ENCODE peak calls at places on chromosomes 1 and 21, in nine cellular contexts. One of them, this sample, is unnamed.

GRCh38 chr1:206797534-206798383 is 25.5 kb upstream of the IL10 start:
- DNase-seq in T follicular helper cell: no peak
- DNase-seq in HT1080: peak; percentile 15
- DNase-seq in HuH-7.5: peak; percentile 15
- DNase-seq in nephron progenitor cell: peak; percentile 21
- DNase-seq in ACHN: peak; percentile 21
- DNase-seq in ovary: no peak
- DNase-seq in DMS153: no peak
- DNase-seq in skeletal muscle cell: no peak
- DNase-seq in this sample: no peak

GRCh38 chr21:40331182-40331581 is 463.9 kb downstream of the PCP4 start:
- DNase-seq in T follicular helper cell: no peak
- DNase-seq in HT1080: no peak
- DNase-seq in HuH-7.5: no peak
- DNase-seq in nephron progenitor cell: no peak
- DNase-seq in ACHN: no peak
- DNase-seq in ovary: no peak
- DNase-seq in DMS153: no peak
- DNase-seq in skeletal muscle cell: no peak
- DNase-seq in this sample: no peak

GRCh38 chr1:184160236-184160635 is 108.7 kb downstream of the TSEN15 start:
- DNase-seq in T follicular helper cell: no peak
- DNase-seq in HT1080: peak; percentile 66
- DNase-seq in HuH-7.5: no peak
- DNase-seq in nephron progenitor cell: no peak
- DNase-seq in ACHN: no peak
- DNase-seq in ovary: no peak
- DNase-seq in DMS153: no peak
- DNase-seq in skeletal muscle cell: no peak
- DNase-seq in this sample: no peak

GRCh38 chr1:66253330-66253921 is 280.5 kb upstream of the SGIP1 start:
- DNase-seq in T follicular helper cell: no peak
- DNase-seq in HT1080: peak; percentile 82
- DNase-seq in HuH-7.5: peak; percentile 9
- DNase-seq in nephron progenitor cell: no peak
- DNase-seq in ACHN: peak; percentile 65
- DNase-seq in ovary: no peak
- DNase-seq in DMS153: peak; percentile 60
- DNase-seq in skeletal muscle cell: no peak
- DNase-seq in this sample: no peak

GRCh38 chr1:9625761-9626160 is 25.8 kb upstream of the PIK3CD start:
- DNase-seq in T follicular helper cell: no peak
- DNase-seq in HT1080: no peak
- DNase-seq in HuH-7.5: no peak
- DNase-seq in nephron progenitor cell: no peak
- DNase-seq in ACHN: no peak
- DNase-seq in ovary: no peak
- DNase-seq in DMS153: no peak
- DNase-seq in skeletal muscle cell: no peak
- DNase-seq in this sample: no peak

GRCh38 chr1:26907071-26907922 is 6.5 kb downstream of the NR0B2 start:
- DNase-seq in T follicular helper cell: no peak
- DNase-seq in HT1080: peak; percentile 92
- DNase-seq in HuH-7.5: no peak
- DNase-seq in nephron progenitor cell: no peak
- DNase-seq in ACHN: peak; percentile 94
- DNase-seq in ovary: no peak
- DNase-seq in DMS153: no peak
- DNase-seq in skeletal muscle cell: peak; percentile 43
- DNase-seq in this sample: peak; percentile 50

GRCh38 chr1:189211742-189212141 is 1265.9 kb downstream of the BRINP3 start:
- DNase-seq in T follicular helper cell: no peak
- DNase-seq in HT1080: peak; percentile 37
- DNase-seq in HuH-7.5: no peak
- DNase-seq in nephron progenitor cell: no peak
- DNase-seq in ACHN: no peak
- DNase-seq in ovary: no peak
- DNase-seq in DMS153: no peak
- DNase-seq in skeletal muscle cell: peak; percentile 9
- DNase-seq in this sample: no peak

GRCh38 chr1:89532866-89533265 is 8.2 kb downstream of the LRRC8B start:
- DNase-seq in T follicular helper cell: no peak
- DNase-seq in HT1080: no peak
- DNase-seq in HuH-7.5: no peak
- DNase-seq in nephron progenitor cell: no peak
- DNase-seq in ACHN: no peak
- DNase-seq in ovary: no peak
- DNase-seq in DMS153: no peak
- DNase-seq in skeletal muscle cell: no peak
- DNase-seq in this sample: no peak

GRCh38 chr1:234782821-234783220 is 172.8 kb upstream of the IRF2BP2 start:
- DNase-seq in T follicular helper cell: no peak
- DNase-seq in HT1080: no peak
- DNase-seq in HuH-7.5: no peak
- DNase-seq in nephron progenitor cell: no peak
- DNase-seq in ACHN: no peak
- DNase-seq in ovary: no peak
- DNase-seq in DMS153: no peak
- DNase-seq in skeletal muscle cell: no peak
- DNase-seq in this sample: no peak

GRCh38 chr1:154944422-154945159 is 8.1 kb upstream of the PMVK start:
- DNase-seq in T follicular helper cell: no peak
- DNase-seq in HT1080: no peak
- DNase-seq in HuH-7.5: peak; percentile 60
- DNase-seq in nephron progenitor cell: no peak
- DNase-seq in ACHN: no peak
- DNase-seq in ovary: peak; percentile 30
- DNase-seq in DMS153: no peak
- DNase-seq in skeletal muscle cell: no peak
- DNase-seq in this sample: no peak

GRCh38 chr1:32273389-32274208 is 18.3 kb upstream of the HDAC1 start:
- DNase-seq in T follicular helper cell: peak; percentile 79
- DNase-seq in HT1080: peak; percentile 73
- DNase-seq in HuH-7.5: peak; percentile 39
- DNase-seq in nephron progenitor cell: no peak
- DNase-seq in ACHN: no peak
- DNase-seq in ovary: no peak
- DNase-seq in DMS153: peak; percentile 97
- DNase-seq in skeletal muscle cell: no peak
- DNase-seq in this sample: no peak

GRCh38 chr1:167499657-167500056 is 18.7 kb downstream of the CD247 start:
- DNase-seq in T follicular helper cell: no peak
- DNase-seq in HT1080: no peak
- DNase-seq in HuH-7.5: no peak
- DNase-seq in nephron progenitor cell: no peak
- DNase-seq in ACHN: no peak
- DNase-seq in ovary: no peak
- DNase-seq in DMS153: no peak
- DNase-seq in skeletal muscle cell: no peak
- DNase-seq in this sample: no peak

GRCh38 chr1:185938396-185938795 is 204.2 kb downstream of the HMCN1 start:
- DNase-seq in T follicular helper cell: no peak
- DNase-seq in HT1080: peak; percentile 23
- DNase-seq in HuH-7.5: no peak
- DNase-seq in nephron progenitor cell: no peak
- DNase-seq in ACHN: no peak
- DNase-seq in ovary: no peak
- DNase-seq in DMS153: no peak
- DNase-seq in skeletal muscle cell: no peak
- DNase-seq in this sample: no peak